ENCODE peak calls at places on chromosomes 1 and 21, in seven cellular contexts. One of them, this sample, is unnamed.
A peak's percentile ranks its signal among the peaks of the same experiment; 100 is the strongest.

GRCh38 chr1:15089244-15089992 is 64.1 kb upstream of the TMEM51 start:
- DNase-seq in AG04450: no peak
- DNase-seq in AG09319: no peak
- DNase-seq in pulmonary artery endothelial cell: no peak
- DNase-seq in M059J: peak; percentile 67
- DNase-seq in sigmoid colon: no peak
- DNase-seq in activated gamma-delta T cell treated with Interleukin-2 at 50 U/mL for 16 hours: no peak
- DNase-seq in this sample: no peak

GRCh38 chr1:41340655-41341364 is 20.4 kb upstream of the FOXO6 start:
- DNase-seq in AG04450: no peak
- DNase-seq in AG09319: no peak
- DNase-seq in pulmonary artery endothelial cell: no peak
- DNase-seq in M059J: no peak
- DNase-seq in sigmoid colon: no peak
- DNase-seq in activated gamma-delta T cell treated with Interleukin-2 at 50 U/mL for 16 hours: no peak
- DNase-seq in this sample: no peak

GRCh38 chr21:44735821-44736220 is 24.4 kb upstream of the TSPEAR start:
- DNase-seq in AG04450: no peak
- DNase-seq in AG09319: no peak
- DNase-seq in pulmonary artery endothelial cell: no peak
- DNase-seq in M059J: no peak
- DNase-seq in sigmoid colon: no peak
- DNase-seq in activated gamma-delta T cell treated with Interleukin-2 at 50 U/mL for 16 hours: no peak
- DNase-seq in this sample: peak; percentile 21

GRCh38 chr1:238710697-238711096 is 675.7 kb upstream of the CHRM3 start:
- DNase-seq in AG04450: no peak
- DNase-seq in AG09319: no peak
- DNase-seq in pulmonary artery endothelial cell: no peak
- DNase-seq in M059J: no peak
- DNase-seq in sigmoid colon: no peak
- DNase-seq in activated gamma-delta T cell treated with Interleukin-2 at 50 U/mL for 16 hours: no peak
- DNase-seq in this sample: no peak

GRCh38 chr1:6003568-6004411 is 11.6 kb upstream of the NPHP4 start:
- DNase-seq in AG04450: no peak
- DNase-seq in AG09319: no peak
- DNase-seq in pulmonary artery endothelial cell: no peak
- DNase-seq in M059J: no peak
- DNase-seq in sigmoid colon: peak; percentile 37
- DNase-seq in activated gamma-delta T cell treated with Interleukin-2 at 50 U/mL for 16 hours: no peak
- DNase-seq in this sample: no peak

GRCh38 chr1:148352470-148353118 is 130.5 kb downstream of the PPIAL4G start:
- DNase-seq in AG04450: no peak
- DNase-seq in AG09319: no peak
- DNase-seq in pulmonary artery endothelial cell: no peak
- DNase-seq in M059J: no peak
- DNase-seq in sigmoid colon: no peak
- DNase-seq in activated gamma-delta T cell treated with Interleukin-2 at 50 U/mL for 16 hours: no peak
- DNase-seq in this sample: no peak

GRCh38 chr1:92459871-92460320 is 26.8 kb downstream of the GFI1 start:
- DNase-seq in AG04450: no peak
- DNase-seq in AG09319: no peak
- DNase-seq in pulmonary artery endothelial cell: no peak
- DNase-seq in M059J: no peak
- DNase-seq in sigmoid colon: no peak
- DNase-seq in activated gamma-delta T cell treated with Interleukin-2 at 50 U/mL for 16 hours: no peak
- DNase-seq in this sample: no peak

GRCh38 chr1:59452026-59452425 is 155.1 kb downstream of the FGGY start:
- DNase-seq in AG04450: no peak
- DNase-seq in AG09319: no peak
- DNase-seq in pulmonary artery endothelial cell: no peak
- DNase-seq in M059J: no peak
- DNase-seq in sigmoid colon: no peak
- DNase-seq in activated gamma-delta T cell treated with Interleukin-2 at 50 U/mL for 16 hours: no peak
- DNase-seq in this sample: no peak

GRCh38 chr1:169115891-169116585 is 9.5 kb downstream of the ATP1B1 start:
- DNase-seq in AG04450: no peak
- DNase-seq in AG09319: no peak
- DNase-seq in pulmonary artery endothelial cell: no peak
- DNase-seq in M059J: peak; percentile 52
- DNase-seq in sigmoid colon: peak; percentile 77
- DNase-seq in activated gamma-delta T cell treated with Interleukin-2 at 50 U/mL for 16 hours: no peak
- DNase-seq in this sample: no peak

GRCh38 chr1:158203693-158204457 is 23.2 kb downstream of the CD1D start:
- DNase-seq in AG04450: peak; percentile 23
- DNase-seq in AG09319: peak; percentile 29
- DNase-seq in pulmonary artery endothelial cell: peak; percentile 36
- DNase-seq in M059J: peak; percentile 65
- DNase-seq in sigmoid colon: no peak
- DNase-seq in activated gamma-delta T cell treated with Interleukin-2 at 50 U/mL for 16 hours: no peak
- DNase-seq in this sample: peak; percentile 53

This sample was measured in SHP77 treated with DMSO at 0.1 percent for 48 hours.